ENCODE peak calls at places on chromosome 18, in nine cellular contexts. L, Q, A, Y, R, S, T, Z and D are unnamed samples.
A peak's percentile ranks its signal among the peaks of the same experiment; 100 is the strongest.

GRCh38 chr18:26133652-26134051 is at the start of gene PSMA8:
- DNase-seq in L (no peak), Q (no peak), A (no peak), Y (no peak), R (peak; percentile 56), S (no peak), T (no peak), Z (peak; percentile 14), D (no peak)

GRCh38 chr18:22378672-22379282 is 38.9 kb downstream of the CTAGE1 start:
- DNase-seq in L (peak; percentile 51), Q (peak; percentile 7), A (no peak), Y (no peak), R (no peak), S (peak; percentile 72), T (no peak), Z (peak; percentile 56), D (peak; percentile 69)

GRCh38 chr18:67282796-67283195 is 233.7 kb downstream of the DSEL start:
- DNase-seq in L (no peak), Q (no peak), A (peak; percentile 2), Y (peak; percentile 62), R (no peak), S (no peak), T (no peak), Z (no peak), D (no peak)

GRCh38 chr18:37322497-37323035 is 243.0 kb downstream of the CELF4 start:
- DNase-seq in L (peak; percentile 45), Q (peak; percentile 39), A (peak; percentile 2), Y (peak; percentile 43), R (no peak), S (peak; percentile 27), T (no peak), Z (peak; percentile 70), D (peak; percentile 31)

GRCh38 chr18:53610957-53611356 is 613.5 kb downstream of the MBD2 start:
- DNase-seq in L (no peak), Q (no peak), A (no peak), Y (no peak), R (no peak), S (no peak), T (no peak), Z (no peak), D (no peak)

GRCh38 chr18:62105373-62105772 is 81.5 kb downstream of the PIGN start:
- DNase-seq in L (no peak), Q (no peak), A (peak; percentile 25), Y (no peak), R (no peak), S (no peak), T (no peak), Z (no peak), D (no peak)

GRCh38 chr18:23071285-23071684 is 64.0 kb upstream of the CABLES1 start:
- DNase-seq in L (peak; percentile 51), Q (peak; percentile 96), A (peak; percentile 31), Y (no peak), R (peak; percentile 69), S (no peak), T (no peak), Z (no peak), D (peak; percentile 80)

GRCh38 chr18:490024-490366 is 10.5 kb downstream of the COLEC12 start:
- DNase-seq in L (no peak), Q (no peak), A (no peak), Y (no peak), R (no peak), S (no peak), T (no peak), Z (no peak), D (no peak)

GRCh38 chr18:79481041-79481790 is 85.5 kb downstream of the NFATC1 start:
- DNase-seq in L (no peak), Q (no peak), A (no peak), Y (no peak), R (no peak), S (no peak), T (peak; percentile 51), Z (no peak), D (no peak)

GRCh38 chr18:60277855-60278480 is 94.6 kb downstream of the MC4R start:
- DNase-seq in L (peak; percentile 32), Q (no peak), A (peak; percentile 78), Y (no peak), R (no peak), S (no peak), T (no peak), Z (peak; percentile 42), D (no peak)

GRCh38 chr18:48542513-48543181 is 3.8 kb downstream of the CTIF start:
- DNase-seq in L (no peak), Q (no peak), A (no peak), Y (no peak), R (no peak), S (peak; percentile 43), T (no peak), Z (no peak), D (no peak)

GRCh38 chr18:80200171-80200931 is 47.0 kb downstream of the PARD6G start:
- DNase-seq in L (no peak), Q (no peak), A (no peak), Y (no peak), R (no peak), S (peak; percentile 22), T (no peak), Z (peak; percentile 64), D (no peak)

GRCh38 chr18:11591957-11592356 is 17.4 kb upstream of the SLC35G4 start:
- DNase-seq in L (no peak), Q (peak; percentile 27), A (no peak), Y (no peak), R (no peak), S (no peak), T (no peak), Z (no peak), D (no peak)

GRCh38 chr18:3726241-3726951 is 276.4 kb downstream of the TGIF1 start:
- DNase-seq in L (no peak), Q (no peak), A (no peak), Y (peak; percentile 42), R (no peak), S (no peak), T (no peak), Z (no peak), D (no peak)

GRCh38 chr18:67788784-67789545 is 272.4 kb upstream of the DSEL start:
- DNase-seq in L (no peak), Q (no peak), A (no peak), Y (no peak), R (no peak), S (no peak), T (no peak), Z (no peak), D (no peak)

GRCh38 chr18:50441518-50441917 is 66.7 kb downstream of the SKA1 start:
- DNase-seq in L (no peak), Q (no peak), A (peak; percentile 5), Y (peak; percentile 97), R (no peak), S (no peak), T (no peak), Z (no peak), D (no peak)

GRCh38 chr18:59821983-59822382 is 77.8 kb upstream of the PMAIP1 start:
- DNase-seq in L (peak; percentile 63), Q (no peak), A (no peak), Y (no peak), R (no peak), S (no peak), T (no peak), Z (no peak), D (no peak)

GRCh38 chr18:51569153-51569552 is 371.7 kb upstream of the MEX3C start:
- DNase-seq in L (no peak), Q (no peak), A (no peak), Y (peak; percentile 60), R (no peak), S (no peak), T (no peak), Z (no peak), D (no peak)

GRCh38 chr18:73696171-73696570 is 451.5 kb downstream of the FBXO15 start:
- DNase-seq in L (no peak), Q (no peak), A (no peak), Y (no peak), R (no peak), S (no peak), T (no peak), Z (no peak), D (no peak)

GRCh38 chr18:56322403-56322802 is 316.0 kb downstream of the TXNL1 start:
- DNase-seq in L (no peak), Q (no peak), A (no peak), Y (no peak), R (no peak), S (no peak), T (no peak), Z (no peak), D (no peak)

GRCh38 chr18:79903787-79904356 is 47.6 kb downstream of the SLC66A2 start:
- DNase-seq in L (no peak), Q (no peak), A (no peak), Y (no peak), R (no peak), S (no peak), T (peak; percentile 62), Z (no peak), D (no peak)

GRCh38 chr18:36628435-36629094 is 200.2 kb downstream of the TPGS2 start:
- DNase-seq in L (peak; percentile 62), Q (no peak), A (no peak), Y (no peak), R (no peak), S (no peak), T (no peak), Z (no peak), D (peak; percentile 23)